ENCODE peak calls at places on chromosomes 6 and 20, in four cellular contexts. One of them, this sample, is unnamed.

GRCh38 chr6:101516553-101516952 is 123.0 kb downstream of the GRIK2 start:
- DNase-seq in ascending aorta: no peak
- DNase-seq in fibroblast of lung: no peak
- DNase-seq in naive thymus-derived CD4-positive, alpha-beta T cell: no peak
- DNase-seq in this sample: no peak

GRCh38 chr6:45619211-45619760 is 241.6 kb upstream of the SUPT3H start:
- DNase-seq in naive thymus-derived CD4-positive, alpha-beta T cell: no peak
- DNase-seq in ascending aorta: no peak
- DNase-seq in fibroblast of lung: no peak
- DNase-seq in this sample: no peak

GRCh38 chr20:6599876-6600275 is 167.6 kb upstream of the BMP2 start:
- DNase-seq in naive thymus-derived CD4-positive, alpha-beta T cell: no peak
- DNase-seq in ascending aorta: no peak
- DNase-seq in fibroblast of lung: no peak
- DNase-seq in this sample: no peak

GRCh38 chr6:39930540-39930939 is 3.7 kb downstream of the MOCS1 start:
- DNase-seq in fibroblast of lung: no peak
- DNase-seq in naive thymus-derived CD4-positive, alpha-beta T cell: no peak
- DNase-seq in ascending aorta: no peak
- DNase-seq in this sample: no peak

GRCh38 chr20:10898555-10898954 is 224.8 kb upstream of the JAG1 start:
- DNase-seq in fibroblast of lung: peak; percentile 73
- DNase-seq in naive thymus-derived CD4-positive, alpha-beta T cell: no peak
- DNase-seq in ascending aorta: no peak
- DNase-seq in this sample: no peak

GRCh38 chr20:13363473-13363872 is 142.4 kb downstream of the ISM1 start:
- DNase-seq in ascending aorta: no peak
- DNase-seq in naive thymus-derived CD4-positive, alpha-beta T cell: no peak
- DNase-seq in fibroblast of lung: no peak
- DNase-seq in this sample: no peak

GRCh38 chr6:104625536-104625935 is 234.2 kb downstream of the HACE1 start:
- DNase-seq in naive thymus-derived CD4-positive, alpha-beta T cell: no peak
- DNase-seq in ascending aorta: no peak
- DNase-seq in fibroblast of lung: peak; percentile 3
- DNase-seq in this sample: no peak

GRCh38 chr6:32666420-32667300 is at the start of gene HLA-DQB1:
- DNase-seq in fibroblast of lung: peak; percentile 2
- DNase-seq in ascending aorta: no peak
- DNase-seq in naive thymus-derived CD4-positive, alpha-beta T cell: peak; percentile 49
- DNase-seq in this sample: no peak

GRCh38 chr6:16409531-16410441 is 171.4 kb downstream of the GMPR start:
- DNase-seq in ascending aorta: no peak
- DNase-seq in fibroblast of lung: peak; percentile 60
- DNase-seq in naive thymus-derived CD4-positive, alpha-beta T cell: peak; percentile 42
- DNase-seq in this sample: peak; percentile 57

GRCh38 chr6:2999005-2999620 is 581 bp upstream of the NQO2 start:
- DNase-seq in ascending aorta: peak; percentile 60
- DNase-seq in naive thymus-derived CD4-positive, alpha-beta T cell: no peak
- DNase-seq in fibroblast of lung: peak; percentile 91
- DNase-seq in this sample: no peak

GRCh38 chr6:145310116-145310515 is 425.2 kb downstream of the EPM2A start:
- DNase-seq in naive thymus-derived CD4-positive, alpha-beta T cell: no peak
- DNase-seq in fibroblast of lung: peak; percentile 49
- DNase-seq in ascending aorta: no peak
- DNase-seq in this sample: no peak

GRCh38 chr6:111789593-111789992 is 83.7 kb downstream of the FYN start:
- DNase-seq in fibroblast of lung: peak; percentile 72
- DNase-seq in naive thymus-derived CD4-positive, alpha-beta T cell: no peak
- DNase-seq in ascending aorta: no peak
- DNase-seq in this sample: peak; percentile 54

GRCh38 chr6:7705483-7705882 is 20.4 kb upstream of the BMP6 start:
- DNase-seq in ascending aorta: no peak
- DNase-seq in naive thymus-derived CD4-positive, alpha-beta T cell: no peak
- DNase-seq in fibroblast of lung: no peak
- DNase-seq in this sample: no peak

DNA sequence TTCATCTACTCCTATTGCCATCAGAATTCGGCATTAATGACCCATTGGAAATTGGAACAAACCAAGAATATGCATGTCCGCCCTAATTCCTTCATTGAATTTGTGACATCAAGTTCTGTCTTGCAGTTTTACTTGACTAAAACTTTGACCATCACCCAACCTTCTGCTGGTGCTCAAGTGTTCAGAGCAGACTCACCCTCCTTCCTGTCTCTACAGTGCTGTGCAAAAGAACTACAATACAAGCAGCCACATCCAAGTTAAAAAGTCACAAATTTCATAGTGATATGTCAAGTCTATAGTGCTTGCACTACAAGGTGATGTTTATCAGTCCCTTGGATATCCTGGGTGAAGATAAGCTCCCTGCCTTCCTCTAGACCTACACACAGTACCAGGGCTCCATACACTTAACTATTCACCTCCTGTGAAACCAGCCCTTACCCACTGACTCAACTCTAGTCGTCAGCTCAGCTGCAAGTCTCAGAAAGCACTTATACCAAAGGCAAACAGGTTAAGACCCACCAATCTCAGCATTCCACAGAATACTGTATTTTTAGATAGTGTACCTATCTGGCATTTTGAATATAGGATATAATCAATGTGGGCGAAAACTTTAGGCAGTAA is 23.6 kb downstream of the SNX5 start:
- DNase-seq in fibroblast of lung: no peak
- DNase-seq in naive thymus-derived CD4-positive, alpha-beta T cell: no peak
- DNase-seq in ascending aorta: no peak
- DNase-seq in this sample: no peak
- H3K27ac ChIP-seq in fibroblast of lung: no peak overlapping the region
- H3K27ac ChIP-seq in naive thymus-derived CD4-positive, alpha-beta T cell: no peak overlapping the region
- H3K27ac ChIP-seq in ascending aorta: no peak overlapping the region
- H3K27ac ChIP-seq in this sample: no peak overlapping the region

GRCh38 chr6:53188840-53189232 is 40.2 kb upstream of the GCM1 start:
- DNase-seq in fibroblast of lung: no peak
- DNase-seq in ascending aorta: no peak
- DNase-seq in naive thymus-derived CD4-positive, alpha-beta T cell: no peak
- DNase-seq in this sample: no peak

GRCh38 chr6:53195048-53195447 is 46.4 kb upstream of the GCM1 start:
- DNase-seq in naive thymus-derived CD4-positive, alpha-beta T cell: no peak
- DNase-seq in fibroblast of lung: no peak
- DNase-seq in ascending aorta: no peak
- DNase-seq in this sample: no peak

GRCh38 chr6:53192590-53193232 is 44.1 kb upstream of the GCM1 start:
- DNase-seq in naive thymus-derived CD4-positive, alpha-beta T cell: no peak
- DNase-seq in fibroblast of lung: no peak
- DNase-seq in ascending aorta: no peak
- DNase-seq in this sample: no peak

DNA sequence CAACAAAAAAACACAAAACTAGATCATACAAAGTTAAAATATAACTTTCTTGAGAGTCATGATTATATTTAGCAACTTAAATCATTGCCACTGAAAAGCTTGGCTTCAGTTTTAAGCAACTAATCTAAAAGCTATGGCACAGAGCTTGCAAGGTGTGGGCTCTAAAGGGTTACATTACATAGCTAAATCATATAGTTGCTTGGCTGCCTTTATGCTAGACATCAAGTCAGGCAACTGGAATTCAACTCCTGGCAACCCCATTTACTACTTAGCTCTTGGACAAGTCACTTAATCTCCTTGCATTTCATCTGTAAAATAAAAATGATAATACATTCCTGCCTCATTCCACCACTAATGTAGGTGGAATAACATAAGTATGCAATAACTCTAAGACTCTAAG is 40.9 kb upstream of the GCM1 start:
- DNase-seq in fibroblast of lung: no peak
- DNase-seq in naive thymus-derived CD4-positive, alpha-beta T cell: no peak
- DNase-seq in ascending aorta: no peak
- DNase-seq in this sample: no peak
- H3K4me1 ChIP-seq in fibroblast of lung: no peaks in the 10 kb centered on the region
- H3K4me1 ChIP-seq in naive thymus-derived CD4-positive, alpha-beta T cell: peaks cover 12% of the 10 kb centered on the region
- H3K4me1 ChIP-seq in ascending aorta: no peaks in the 10 kb centered on the region
- H3K4me1 ChIP-seq in this sample: peaks cover 9% of the 10 kb centered on the region

GRCh38 chr6:108914235-108915022 is 66.2 kb downstream of the ARMC2 start:
- DNase-seq in fibroblast of lung: peak; percentile 51
- DNase-seq in naive thymus-derived CD4-positive, alpha-beta T cell: peak; percentile 38
- DNase-seq in ascending aorta: no peak
- DNase-seq in this sample: no peak
- H3K27ac ChIP-seq in fibroblast of lung: no peak overlapping the region
- H3K27ac ChIP-seq in naive thymus-derived CD4-positive, alpha-beta T cell: no peak overlapping the region
- H3K27ac ChIP-seq in ascending aorta: no peak overlapping the region
- H3K27ac ChIP-seq in this sample: peak overlapping the region; percentile 24

GRCh38 chr6:24923885-24924401 is 11.8 kb downstream of the RIPOR2 start:
- DNase-seq in ascending aorta: no peak
- DNase-seq in fibroblast of lung: no peak
- DNase-seq in naive thymus-derived CD4-positive, alpha-beta T cell: no peak
- DNase-seq in this sample: no peak

GRCh38 chr6:24925661-24926060 is 10.1 kb downstream of the RIPOR2 start:
- DNase-seq in ascending aorta: no peak
- DNase-seq in fibroblast of lung: no peak
- DNase-seq in naive thymus-derived CD4-positive, alpha-beta T cell: no peak
- DNase-seq in this sample: no peak

GRCh38 chr6:24924956-24925355 is 10.8 kb downstream of the RIPOR2 start:
- DNase-seq in naive thymus-derived CD4-positive, alpha-beta T cell: no peak
- DNase-seq in fibroblast of lung: no peak
- DNase-seq in ascending aorta: no peak
- DNase-seq in this sample: no peak

GRCh38 chr6:24922174-24922573 is 13.6 kb downstream of the RIPOR2 start:
- DNase-seq in naive thymus-derived CD4-positive, alpha-beta T cell: no peak
- DNase-seq in fibroblast of lung: no peak
- DNase-seq in ascending aorta: no peak
- DNase-seq in this sample: no peak

DNA sequence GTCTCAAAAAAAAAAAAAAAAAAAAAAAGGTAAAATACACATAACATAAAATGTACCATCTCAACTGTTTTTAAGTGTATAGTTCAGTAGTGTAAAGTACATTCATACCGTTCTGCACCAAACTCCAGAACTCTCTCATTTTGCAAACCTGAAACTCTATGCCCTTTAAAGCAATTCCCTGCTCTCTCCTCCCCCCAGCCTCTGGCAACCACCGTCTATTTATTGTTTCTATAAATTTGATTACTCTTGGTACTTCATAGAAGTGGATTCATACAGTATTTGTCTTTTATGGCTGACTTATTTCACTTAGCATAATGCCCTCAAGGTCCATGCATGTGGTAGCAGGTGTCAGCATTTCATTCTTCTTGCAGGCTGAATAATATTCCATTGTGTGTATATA is 12.9 kb downstream of the RIPOR2 start:
- DNase-seq in ascending aorta: no peak
- DNase-seq in fibroblast of lung: no peak
- DNase-seq in naive thymus-derived CD4-positive, alpha-beta T cell: no peak
- DNase-seq in this sample: no peak
- H3K4me1 ChIP-seq in ascending aorta: no peaks in the 10 kb centered on the region
- H3K4me1 ChIP-seq in fibroblast of lung: no peaks in the 10 kb centered on the region
- H3K4me1 ChIP-seq in naive thymus-derived CD4-positive, alpha-beta T cell: peaks cover 87% of the 10 kb centered on the region
- H3K4me1 ChIP-seq in this sample: peaks cover 23% of the 10 kb centered on the region

This sample was measured in left ventricle myocardium inferior.